ENCODE peak calls at places on chromosomes 5 and 9, in four cellular contexts. I is head of caudate nucleus, T is DMS79, R is AG10803. V is an unnamed sample.

GRCh38 chr5:65062684-65063083 is 294.0 kb downstream of the CWC27 start:
- DNase-seq in I (no peak), R (peak; percentile 98), T (no peak), V (no peak)

GRCh38 chr9:36864491-36865410 is 169.3 kb downstream of the PAX5 start:
- DNase-seq in T (no peak), I (no peak), R (no peak), V (no peak)

GRCh38 chr5:169970911-169971436 is 9.3 kb downstream of the INSYN2B start:
- DNase-seq in T (no peak), I (no peak), R (peak; percentile 84), V (no peak)

GRCh38 chr5:57683036-57683600 is 200.5 kb upstream of the ACTBL2 start:
- DNase-seq in T (no peak), R (peak; percentile 2), I (no peak), V (no peak)

GRCh38 chr9:2234371-2234893 is 219.3 kb downstream of the SMARCA2 start:
- DNase-seq in T (peak; percentile 92), I (no peak), R (peak; percentile 45), V (no peak)

GRCh38 chr9:82680179-82680935 is 382.6 kb downstream of the RASEF start:
- DNase-seq in R (no peak), T (no peak), I (no peak), V (no peak)

GRCh38 chr5:119315516-119315949 is 40.3 kb upstream of the TNFAIP8 start:
- DNase-seq in R (peak; percentile 32), T (no peak), I (peak; percentile 36), V (peak; percentile 26)

GRCh38 chr9:100020121-100020780 is 78.5 kb downstream of the ERP44 start:
- DNase-seq in T (no peak), R (peak; percentile 41), I (no peak), V (no peak)

GRCh38 chr9:29850664-29851063 is 2277.4 kb upstream of the C9orf72 start:
- DNase-seq in T (no peak), R (no peak), I (no peak), V (no peak)

GRCh38 chr5:12017037-12017436 is 112.8 kb upstream of the CTNND2 start:
- DNase-seq in T (no peak), I (no peak), R (no peak), V (no peak)

GRCh38 chr9:124886866-124887492 is 25.0 kb downstream of the ARPC5L start:
- DNase-seq in R (no peak), I (no peak), T (no peak), V (no peak)